ENCODE peak calls at places on chromosomes 2 and 18, in eight cellular contexts. L is memory B cell, K is RWPE1, M is frontal cortex, U is sigmoid colon, I is A172, V is B cell, T is aorta. P is an unnamed sample.

GRCh38 chr2:233819884-233820765 is 34.2 kb downstream of the HJURP start:
- DNase-seq in U (peak; percentile 54), L (no peak), K (no peak), V (no peak), M (no peak), I (no peak), T (peak; percentile 34), P (no peak)

GRCh38 chr2:221443631-221444030 is 128.5 kb downstream of the EPHA4 start:
- DNase-seq in I (no peak), T (no peak), K (no peak), U (no peak), V (no peak), L (no peak), M (no peak), P (no peak)

GRCh38 chr2:219400562-219400961 is 12.8 kb upstream of the DNPEP start:
- DNase-seq in I (no peak), V (no peak), T (no peak), K (no peak), L (no peak), M (no peak), U (no peak), P (no peak)

GRCh38 chr18:37499008-37499407 is 66.6 kb downstream of the CELF4 start:
- DNase-seq in L (no peak), M (no peak), V (no peak), U (no peak), K (no peak), T (no peak), I (no peak), P (no peak)

GRCh38 chr2:174120346-174120745 is 128.0 kb downstream of the OLA1 start:
- DNase-seq in I (peak; percentile 26), K (peak; percentile 52), V (no peak), M (no peak), L (no peak), T (no peak), U (no peak), P (peak; percentile 33)

GRCh38 chr18:48216639-48217280 is 192.4 kb downstream of the ZBTB7C start:
- DNase-seq in V (no peak), M (no peak), L (no peak), T (no peak), U (no peak), I (no peak), K (no peak), P (no peak)

GRCh38 chr2:147884796-147885195 is 40.0 kb downstream of the ACVR2A start:
- DNase-seq in L (no peak), V (no peak), U (no peak), I (no peak), K (no peak), M (no peak), T (no peak), P (no peak)

GRCh38 chr2:20071397-20072383 is 20.3 kb upstream of the LAPTM4A start:
- DNase-seq in V (no peak), M (no peak), L (no peak), U (peak; percentile 85), K (peak; percentile 81), T (no peak), I (peak; percentile 54), P (no peak)

GRCh38 chr2:24819442-24820174 is 26.4 kb downstream of the CENPO start:
- DNase-seq in I (no peak), V (no peak), T (no peak), M (no peak), U (peak; percentile 52), K (no peak), L (no peak), P (no peak)

GRCh38 chr2:168456526-168457176 is 579 bp downstream of the CERS6 start:
- DNase-seq in V (no peak), I (peak; percentile 34), L (peak; percentile 22), T (peak; percentile 56), U (peak; percentile 66), M (peak; percentile 28), K (peak; percentile 55), P (no peak)

GRCh38 chr2:159098815-159099455 is 130.5 kb downstream of the TANC1 start:
- DNase-seq in U (no peak), I (peak; percentile 59), T (no peak), K (no peak), L (no peak), V (no peak), M (no peak), P (no peak)

P was measured in HS-27A.